ENCODE peak calls at places on chromosomes 6 and 20, in five cellular contexts. One of them, this sample, is unnamed. For H3K9me3, the result is how much of the 10 kb centered on the place peaks cover.

GRCh38 chr6:84910881-84911607 is 146.6 kb upstream of the TBX18 start:
- DNase-seq in effector memory CD4-positive, alpha-beta T cell: no peak
- DNase-seq in SK-N-SH: no peak
- DNase-seq in sigmoid colon: no peak
- DNase-seq in fibroblast of lung: no peak
- DNase-seq in this sample: no peak

GRCh38 chr6:118864330-118865166 is 29.4 kb upstream of the ASF1A start:
- DNase-seq in effector memory CD4-positive, alpha-beta T cell: no peak
- DNase-seq in SK-N-SH: no peak
- DNase-seq in sigmoid colon: no peak
- DNase-seq in fibroblast of lung: peak
- DNase-seq in this sample: no peak

GRCh38 chr6:148959008-148959407 is 212.2 kb downstream of the UST start:
- DNase-seq in effector memory CD4-positive, alpha-beta T cell: no peak
- DNase-seq in SK-N-SH: no peak
- DNase-seq in sigmoid colon: no peak
- DNase-seq in fibroblast of lung: no peak
- DNase-seq in this sample: no peak

GRCh38 chr6:39088331-39088730 is 26.7 kb downstream of the SAYSD1 start:
- DNase-seq in effector memory CD4-positive, alpha-beta T cell: no peak
- DNase-seq in SK-N-SH: no peak
- DNase-seq in sigmoid colon: no peak
- DNase-seq in fibroblast of lung: peak
- DNase-seq in this sample: no peak

GRCh38 chr6:163356324-163356723 is 58.2 kb upstream of the QKI start:
- DNase-seq in effector memory CD4-positive, alpha-beta T cell: no peak
- DNase-seq in SK-N-SH: peak
- DNase-seq in sigmoid colon: peak
- DNase-seq in fibroblast of lung: peak
- DNase-seq in this sample: peak

GRCh38 chr6:145688493-145688905 is 46.8 kb downstream of the EPM2A start:
- DNase-seq in effector memory CD4-positive, alpha-beta T cell: no peak
- DNase-seq in SK-N-SH: no peak
- DNase-seq in sigmoid colon: no peak
- DNase-seq in fibroblast of lung: peak
- DNase-seq in this sample: no peak

GRCh38 chr20:57211949-57212889 is 54.2 kb downstream of the BMP7 start:
- DNase-seq in effector memory CD4-positive, alpha-beta T cell: no peak
- DNase-seq in SK-N-SH: no peak
- DNase-seq in sigmoid colon: peak
- DNase-seq in fibroblast of lung: peak
- DNase-seq in this sample: peak

GRCh38 chr6:136341367-136341766 is 51.7 kb upstream of the BCLAF1 start:
- DNase-seq in effector memory CD4-positive, alpha-beta T cell: no peak
- DNase-seq in SK-N-SH: no peak
- DNase-seq in sigmoid colon: no peak
- DNase-seq in fibroblast of lung: no peak
- DNase-seq in this sample: no peak

GRCh38 chr6:166342293-166343156 is at the start of gene SFT2D1:
- DNase-seq in effector memory CD4-positive, alpha-beta T cell: peak
- DNase-seq in SK-N-SH: peak
- DNase-seq in sigmoid colon: peak
- DNase-seq in fibroblast of lung: peak
- DNase-seq in this sample: peak

GRCh38 chr6:160004018-160004417 is 35.1 kb downstream of the IGF2R start:
- DNase-seq in effector memory CD4-positive, alpha-beta T cell: no peak
- DNase-seq in SK-N-SH: no peak
- DNase-seq in sigmoid colon: no peak
- DNase-seq in fibroblast of lung: no peak
- DNase-seq in this sample: no peak
- H3K9me3 ChIP-seq in effector memory CD4-positive, alpha-beta T cell: under half
- H3K9me3 ChIP-seq in SK-N-SH: under half
- H3K9me3 ChIP-seq in sigmoid colon: under half
- H3K9me3 ChIP-seq in fibroblast of lung: under half
- H3K9me3 ChIP-seq in this sample: under half

DNA sequence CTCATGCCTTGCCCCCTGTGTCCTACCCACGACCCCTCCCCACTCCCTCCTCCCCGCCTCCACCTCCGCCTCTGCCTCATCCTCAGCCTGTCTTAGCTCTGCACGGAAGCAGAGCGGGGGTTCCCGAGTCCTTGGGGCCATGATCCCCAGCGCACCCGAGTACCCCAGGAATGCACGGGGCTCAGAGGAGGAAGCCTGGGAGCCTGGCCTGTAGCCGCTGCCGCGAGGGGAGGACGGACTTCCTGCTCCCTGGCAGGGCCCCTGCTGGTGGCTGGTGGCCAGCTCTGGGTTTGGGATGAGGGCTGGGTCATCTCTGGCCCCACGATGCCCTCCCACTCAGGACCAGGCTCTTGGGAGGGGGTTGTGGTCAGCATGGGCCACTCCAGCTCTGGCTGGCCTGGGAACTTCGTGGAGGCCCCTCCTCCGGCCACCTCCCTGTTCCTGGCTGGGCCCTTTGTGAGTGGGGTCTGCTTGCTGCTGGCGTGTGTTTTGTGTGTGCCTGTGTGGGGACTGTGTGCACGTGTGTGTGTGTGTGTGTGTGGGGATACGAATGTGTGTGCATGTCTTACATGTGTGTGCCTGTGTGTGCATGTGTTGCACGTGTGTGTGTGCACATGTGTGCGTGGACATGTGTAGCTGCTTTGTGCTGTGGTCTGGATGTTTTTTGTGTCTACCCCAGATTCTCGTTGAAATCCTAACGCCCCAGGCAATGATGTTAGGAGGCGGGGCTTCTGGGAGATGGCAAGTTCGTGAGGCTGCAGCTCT is 1.2 kb upstream of the RBBP8NL start:
- DNase-seq in effector memory CD4-positive, alpha-beta T cell: no peak
- DNase-seq in SK-N-SH: peak
- DNase-seq in sigmoid colon: no peak
- DNase-seq in fibroblast of lung: no peak
- DNase-seq in this sample: no peak
- H3K9me3 ChIP-seq in effector memory CD4-positive, alpha-beta T cell: under half
- H3K9me3 ChIP-seq in SK-N-SH: under half
- H3K9me3 ChIP-seq in sigmoid colon: under half
- H3K9me3 ChIP-seq in fibroblast of lung: under half
- H3K9me3 ChIP-seq in this sample: under half

GRCh38 chr20:38243617-38244016 is 16.9 kb downstream of the KIAA1755 start:
- DNase-seq in effector memory CD4-positive, alpha-beta T cell: no peak
- DNase-seq in SK-N-SH: no peak
- DNase-seq in sigmoid colon: peak
- DNase-seq in fibroblast of lung: no peak
- DNase-seq in this sample: no peak
- H3K9me3 ChIP-seq in effector memory CD4-positive, alpha-beta T cell: under half
- H3K9me3 ChIP-seq in SK-N-SH: under half
- H3K9me3 ChIP-seq in sigmoid colon: under half
- H3K9me3 ChIP-seq in fibroblast of lung: under half
- H3K9me3 ChIP-seq in this sample: under half

DNA sequence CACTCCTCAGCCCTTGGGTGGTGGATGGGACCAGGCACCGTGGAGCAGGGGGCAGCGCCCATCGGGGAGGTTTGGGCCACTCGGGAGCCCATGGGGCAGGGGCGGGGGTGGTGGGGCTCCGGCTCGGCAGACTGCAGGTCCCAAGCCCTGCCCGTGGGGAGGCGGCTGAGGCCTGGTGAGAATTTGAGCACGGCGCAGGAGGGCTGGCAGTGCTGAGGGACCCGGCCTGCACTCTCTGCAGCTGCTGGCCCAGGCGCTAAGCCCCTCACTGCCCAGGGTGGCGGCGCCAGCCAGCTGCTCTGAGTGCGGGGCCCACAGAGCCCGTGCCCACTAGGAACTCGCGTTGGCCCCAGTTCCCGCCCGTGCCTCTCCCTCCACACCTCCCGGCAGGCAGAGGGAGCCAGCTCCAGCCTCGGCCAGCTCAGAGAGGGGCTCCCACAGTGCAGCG is 182.1 kb upstream of the OPRM1 start:
- DNase-seq in effector memory CD4-positive, alpha-beta T cell: no peak
- DNase-seq in SK-N-SH: no peak
- DNase-seq in sigmoid colon: no peak
- DNase-seq in fibroblast of lung: no peak
- DNase-seq in this sample: no peak
- H3K9me3 ChIP-seq in effector memory CD4-positive, alpha-beta T cell: under half
- H3K9me3 ChIP-seq in SK-N-SH: under half
- H3K9me3 ChIP-seq in sigmoid colon: under half
- H3K9me3 ChIP-seq in fibroblast of lung: under half
- H3K9me3 ChIP-seq in this sample: under half

GRCh38 chr6:12068899-12069557 is 56.9 kb downstream of the HIVEP1 start:
- DNase-seq in effector memory CD4-positive, alpha-beta T cell: no peak
- DNase-seq in SK-N-SH: no peak
- DNase-seq in sigmoid colon: no peak
- DNase-seq in fibroblast of lung: peak
- DNase-seq in this sample: no peak
- H3K9me3 ChIP-seq in effector memory CD4-positive, alpha-beta T cell: under half
- H3K9me3 ChIP-seq in SK-N-SH: under half
- H3K9me3 ChIP-seq in sigmoid colon: under half
- H3K9me3 ChIP-seq in fibroblast of lung: under half
- H3K9me3 ChIP-seq in this sample: under half

GRCh38 chr6:1266686-1267056 is 45.2 kb upstream of the FOXQ1 start:
- DNase-seq in effector memory CD4-positive, alpha-beta T cell: no peak
- DNase-seq in SK-N-SH: no peak
- DNase-seq in sigmoid colon: no peak
- DNase-seq in fibroblast of lung: no peak
- DNase-seq in this sample: no peak
- H3K9me3 ChIP-seq in effector memory CD4-positive, alpha-beta T cell: under half
- H3K9me3 ChIP-seq in SK-N-SH: under half
- H3K9me3 ChIP-seq in sigmoid colon: under half
- H3K9me3 ChIP-seq in fibroblast of lung: under half
- H3K9me3 ChIP-seq in this sample: under half